ENCODE peak calls at places on chromosomes 16 and 17, in seven cellular contexts. M, Z, Q, K, F, C and B are unnamed samples.

GRCh38 chr17:40014375-40014980 is 762 bp upstream of the CSF3 start:
- DNase-seq in M (no peak), Z (no peak), Q (peak; percentile 45), K (no peak), F (no peak), C (no peak), B (peak; percentile 48)

GRCh38 chr17:6558932-6559752 is 2.8 kb upstream of the PITPNM3 start:
- DNase-seq in M (no peak), Z (no peak), Q (no peak), K (no peak), F (no peak), C (no peak), B (peak; percentile 63)

GRCh38 chr16:22098538-22099255 is 6.4 kb downstream of the VWA3A start:
- DNase-seq in M (no peak), Z (no peak), Q (no peak), K (no peak), F (peak; percentile 75), C (peak; percentile 46), B (peak; percentile 64)

GRCh38 chr16:48965391-48965790 is 316.2 kb downstream of the CBLN1 start:
- DNase-seq in M (no peak), Z (no peak), Q (no peak), K (no peak), F (no peak), C (no peak), B (no peak)

GRCh38 chr17:7336240-7337175 is at the start of gene ACAP1:
- DNase-seq in M (no peak), Z (peak; percentile 84), Q (no peak), K (no peak), F (no peak), C (no peak), B (no peak)

GRCh38 chr17:3002538-3003301 is 60.7 kb downstream of the OR1D5 start:
- DNase-seq in M (no peak), Z (peak; percentile 56), Q (no peak), K (no peak), F (no peak), C (no peak), B (no peak)

GRCh38 chr16:28820016-28820415 is 2.8 kb upstream of the ATXN2L start:
- DNase-seq in M (no peak), Z (no peak), Q (no peak), K (no peak), F (no peak), C (no peak), B (no peak)

GRCh38 chr17:14776791-14777190 is 475.9 kb downstream of the HS3ST3B1 start:
- DNase-seq in M (no peak), Z (no peak), Q (no peak), K (no peak), F (peak; percentile 52), C (peak; percentile 48), B (no peak)

GRCh38 chr17:10125761-10126553 is 72.4 kb downstream of the GAS7 start:
- DNase-seq in M (no peak), Z (no peak), Q (no peak), K (no peak), F (no peak), C (no peak), B (no peak)

GRCh38 chr17:50348522-50349240 is 2.8 kb downstream of the XYLT2 start:
- DNase-seq in M (no peak), Z (no peak), Q (no peak), K (no peak), F (peak; percentile 44), C (peak; percentile 42), B (peak; percentile 37)

GRCh38 chr16:726188-726437 is 130 bp downstream of the CCDC78 start:
- DNase-seq in M (no peak), Z (no peak), Q (no peak), K (no peak), F (no peak), C (no peak), B (no peak)

GRCh38 chr17:55038291-55038690 is 69.7 kb downstream of the STXBP4 start:
- DNase-seq in M (no peak), Z (no peak), Q (no peak), K (no peak), F (no peak), C (no peak), B (no peak)

GRCh38 chr17:75549246-75550138 is 24.0 kb downstream of the LLGL2 start:
- DNase-seq in M (peak; percentile 89), Z (no peak), Q (no peak), K (no peak), F (peak; percentile 68), C (no peak), B (no peak)

GRCh38 chr16:12122202-12122601 is 145.7 kb downstream of the SNX29 start:
- DNase-seq in M (no peak), Z (no peak), Q (no peak), K (no peak), F (no peak), C (no peak), B (no peak)

GRCh38 chr17:6024576-6024975 is 45.6 kb upstream of the WSCD1 start:
- DNase-seq in M (no peak), Z (no peak), Q (no peak), K (no peak), F (no peak), C (no peak), B (no peak)

GRCh38 chr17:7307686-7308624 is 527 bp downstream of the EIF5A start:
- DNase-seq in M (peak; percentile 53), Z (peak; percentile 82), Q (peak; percentile 68), K (no peak), F (peak; percentile 26), C (no peak), B (peak; percentile 35)

GRCh38 chr16:84839054-84839453 is 19.3 kb downstream of the CRISPLD2 start:
- DNase-seq in M (no peak), Z (no peak), Q (no peak), K (no peak), F (no peak), C (peak; percentile 82), B (peak; percentile 82)

GRCh38 chr17:57921342-57921741 is 33.9 kb downstream of the CUEDC1 start:
- DNase-seq in M (no peak), Z (no peak), Q (peak; percentile 29), K (no peak), F (no peak), C (no peak), B (peak; percentile 77)

GRCh38 chr16:67447508-67448076 is 16.7 kb downstream of the HSD11B2 start:
- DNase-seq in M (peak; percentile 51), Z (no peak), Q (peak; percentile 45), K (no peak), F (peak; percentile 32), C (no peak), B (peak; percentile 75)

GRCh38 chr17:4554441-4554996 is 665 bp downstream of the MYBBP1A start:
- DNase-seq in M (no peak), Z (no peak), Q (peak; percentile 12), K (no peak), F (no peak), C (no peak), B (no peak)

GRCh38 chr17:62916684-62917571 is 49.1 kb upstream of the TANC2 start:
- DNase-seq in M (no peak), Z (no peak), Q (no peak), K (no peak), F (no peak), C (peak; percentile 48), B (peak; percentile 64)

GRCh38 chr16:48117217-48118105 is 38.3 kb downstream of the ABCC12 start:
- DNase-seq in M (peak; percentile 41), Z (peak; percentile 71), Q (peak; percentile 41), K (no peak), F (peak; percentile 42), C (peak; percentile 33), B (peak; percentile 60)

GRCh38 chr16:56993204-56993603 is 3.8 kb downstream of the NLRC5 start:
- DNase-seq in M (no peak), Z (no peak), Q (no peak), K (no peak), F (no peak), C (peak; percentile 17), B (peak; percentile 37)

GRCh38 chr17:64529221-64529620 is 22.4 kb downstream of the CEP95 start:
- DNase-seq in M (no peak), Z (no peak), Q (no peak), K (no peak), F (no peak), C (no peak), B (no peak)

DNA sequence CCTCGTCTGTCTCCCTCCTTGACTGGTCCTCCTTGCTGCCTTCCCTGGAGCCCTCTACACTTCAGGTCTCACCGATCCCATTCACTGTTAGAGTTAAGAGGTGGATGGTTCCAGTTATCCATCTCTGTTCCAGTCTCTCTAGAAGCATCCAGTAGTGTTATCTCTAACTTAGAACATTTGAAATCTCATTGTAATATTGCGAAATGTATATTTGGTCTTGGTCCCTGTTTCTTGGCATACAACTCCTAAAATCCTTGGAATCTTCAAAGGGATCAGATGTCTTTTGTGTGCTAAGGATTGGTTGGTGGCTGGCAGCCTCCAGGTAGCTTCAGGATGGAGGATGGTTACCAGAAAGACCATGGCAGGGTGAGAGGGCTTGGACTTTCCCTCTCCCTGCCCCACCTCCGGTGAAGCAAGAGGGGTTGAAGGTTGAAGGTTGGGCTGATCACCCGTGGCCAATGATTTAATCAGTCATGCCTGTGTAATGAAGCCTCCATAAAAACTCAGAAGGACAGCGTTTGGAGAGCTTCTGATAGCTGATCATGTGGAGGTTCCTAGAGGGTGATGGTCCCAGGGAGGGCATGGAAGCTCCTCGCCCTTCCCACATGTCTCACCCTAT is 59.1 kb downstream of the NTN1 start:
- DNase-seq in M (no peak), Z (no peak), Q (no peak), K (no peak), F (no peak), C (no peak), B (no peak)
- TF ChIP-seq CTCF in M (no peak), Z (no peak), Q (no peak), K (no peak), F (no peak), C (no peak), B (no peak)

GRCh38 chr17:74433421-74434121 is 1.7 kb downstream of the GPRC5C start:
- DNase-seq in M (no peak), Z (no peak), Q (no peak), K (no peak), F (no peak), C (no peak), B (peak; percentile 21)
- TF ChIP-seq CTCF in M (no peak), Z (no peak), Q (no peak), K (no peak), F (no peak), C (no peak), B (no peak)

DNA sequence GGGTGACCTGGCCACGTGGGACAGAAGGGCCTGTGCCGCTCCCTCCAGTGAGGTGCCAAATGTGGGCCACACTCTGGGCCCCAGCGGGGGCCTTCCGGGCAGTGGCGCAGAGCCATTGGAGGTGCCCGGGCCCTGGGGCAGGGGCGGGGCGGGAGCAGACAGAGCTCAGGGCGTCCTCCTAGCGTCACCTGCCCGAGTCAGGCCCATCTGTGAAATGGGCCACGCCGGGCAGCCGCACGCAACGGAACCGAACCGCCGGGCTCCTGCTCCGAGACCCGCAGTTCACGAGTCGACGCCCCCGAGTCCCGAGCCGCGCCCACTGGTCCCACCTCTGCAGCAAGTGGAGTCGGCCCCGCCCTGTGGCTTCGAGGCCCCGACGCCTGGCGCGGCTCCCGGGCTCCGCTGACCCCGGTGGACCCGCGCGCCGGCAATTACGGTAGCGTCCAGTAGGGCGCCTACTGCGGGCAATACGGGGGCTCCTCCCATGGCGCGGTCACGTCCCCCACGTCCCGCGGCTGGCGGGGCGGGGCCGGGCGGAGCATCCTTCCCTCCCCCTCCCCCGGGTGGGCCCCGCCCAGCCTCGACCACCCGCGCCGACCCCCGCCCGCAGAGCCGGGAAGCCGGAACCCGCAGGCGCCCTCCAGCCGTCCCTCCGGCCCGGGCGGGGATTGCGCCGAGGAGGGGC is 1.9 kb downstream of the SLC16A3 start:
- DNase-seq in M (peak; percentile 83), Z (peak; percentile 95), Q (peak; percentile 90), K (no peak), F (no peak), C (peak; percentile 88), B (peak; percentile 91)
- TF ChIP-seq CTCF in M (no peak), Z (peak; percentile 37), Q (peak; percentile 53), K (peak; percentile 54), F (peak; percentile 56), C (peak; percentile 43), B (peak; percentile 20)

GRCh38 chr17:1752425-1752941 is 9.4 kb upstream of the SERPINF1 start:
- DNase-seq in M (peak; percentile 61), Z (peak; percentile 72), Q (no peak), K (no peak), F (peak; percentile 48), C (no peak), B (no peak)
- TF ChIP-seq CTCF in M (no peak), Z (no peak), Q (no peak), K (no peak), F (no peak), C (no peak), B (no peak)